ENCODE peak calls at places on chromosomes 6 and 20, in seven cellular contexts. Y, J, C, Z, G, P and V are unnamed samples.

GRCh38 chr6:108117427-108118358 is 43.2 kb upstream of the OSTM1 start:
- DNase-seq in Y (no peak), J (no peak), C (no peak), Z (peak; percentile 74), G (no peak), P (no peak), V (no peak)

GRCh38 chr6:125983246-125983945 is 2.9 kb upstream of the TRMT11 start:
- DNase-seq in Y (no peak), J (no peak), C (no peak), Z (no peak), G (no peak), P (no peak), V (no peak)

GRCh38 chr6:132898376-132898775 is 84.0 kb downstream of the RPS12 start:
- DNase-seq in Y (no peak), J (no peak), C (no peak), Z (no peak), G (no peak), P (no peak), V (no peak)

GRCh38 chr6:123575218-123575617 is 61.5 kb downstream of the TRDN start:
- DNase-seq in Y (no peak), J (no peak), C (no peak), Z (no peak), G (no peak), P (no peak), V (no peak)

GRCh38 chr20:32164984-32165735 is 42.4 kb downstream of the PLAGL2 start:
- DNase-seq in Y (no peak), J (no peak), C (no peak), Z (no peak), G (no peak), P (no peak), V (no peak)

GRCh38 chr6:138107752-138108592 is 753 bp upstream of the PERP start:
- DNase-seq in Y (peak; percentile 46), J (peak; percentile 57), C (peak; percentile 73), Z (peak; percentile 20), G (no peak), P (no peak), V (no peak)

GRCh38 chr20:43442310-43442880 is 15.3 kb upstream of the SRSF6 start:
- DNase-seq in Y (no peak), J (no peak), C (peak; percentile 42), Z (no peak), G (no peak), P (no peak), V (no peak)

GRCh38 chr20:23586735-23587525 is 18.6 kb upstream of the CST9L start:
- DNase-seq in Y (no peak), J (no peak), C (peak; percentile 76), Z (no peak), G (no peak), P (no peak), V (no peak)

GRCh38 chr20:51220293-51220706 is 197.4 kb upstream of the KCNG1 start:
- DNase-seq in Y (peak; percentile 72), J (no peak), C (peak; percentile 23), Z (peak; percentile 52), G (no peak), P (no peak), V (peak; percentile 23)

GRCh38 chr20:17678295-17678694 is 3.7 kb downstream of the RRBP1 start:
- DNase-seq in Y (peak; percentile 50), J (no peak), C (no peak), Z (no peak), G (no peak), P (no peak), V (no peak)
- H3K4me1 ChIP-seq in Y (peaks cover 14% of the 10 kb centered on the region), J (peaks cover 24% of the 10 kb centered on the region), C (peaks cover 79% of the 10 kb centered on the region), Z (peaks cover 14% of the 10 kb centered on the region), G (peaks cover 8% of the 10 kb centered on the region), P (peaks cover 9% of the 10 kb centered on the region), V (peaks cover 15% of the 10 kb centered on the region)

GRCh38 chr6:74879234-74879633 is 326.6 kb downstream of the COL12A1 start:
- DNase-seq in Y (no peak), J (no peak), C (no peak), Z (no peak), G (no peak), P (no peak), V (no peak)

GRCh38 chr6:74870403-74870802 is 335.4 kb downstream of the COL12A1 start:
- DNase-seq in Y (no peak), J (peak; percentile 7), C (peak; percentile 69), Z (no peak), G (no peak), P (no peak), V (no peak)

GRCh38 chr6:74872754-74873446 is 333.0 kb downstream of the COL12A1 start:
- DNase-seq in Y (no peak), J (no peak), C (no peak), Z (no peak), G (no peak), P (no peak), V (no peak)

GRCh38 chr6:74871757-74872156 is 334.1 kb downstream of the COL12A1 start:
- DNase-seq in Y (no peak), J (no peak), C (no peak), Z (no peak), G (no peak), P (no peak), V (no peak)

GRCh38 chr6:74873911-74874310 is 331.9 kb downstream of the COL12A1 start:
- DNase-seq in Y (no peak), J (no peak), C (no peak), Z (no peak), G (no peak), P (no peak), V (no peak)
- TF ChIP-seq YY1 in Y (no peak), J (no peak), C (no peak), Z (no peak), G (no peak), P (no peak), V (no peak)

DNA sequence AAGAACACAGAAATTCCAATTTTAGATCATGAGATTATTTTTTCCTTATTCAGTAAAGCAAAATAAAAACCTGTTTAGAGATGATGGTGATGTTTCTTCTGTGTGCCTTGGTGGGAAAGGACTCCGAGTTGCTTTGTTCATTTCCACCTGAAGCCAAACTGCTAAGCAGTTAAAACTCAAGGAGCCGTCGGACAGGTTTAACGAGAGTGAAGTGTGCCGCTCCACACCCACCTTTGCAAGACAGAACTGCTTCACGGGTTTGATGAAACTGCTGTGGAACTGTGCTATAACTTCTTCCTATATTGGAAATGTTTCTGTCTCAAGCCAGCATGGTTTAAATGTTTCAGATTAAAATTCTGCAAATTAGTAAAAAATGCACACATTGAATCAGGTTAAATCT is 9.2 kb upstream of the DSP start:
- DNase-seq in Y (no peak), J (no peak), C (no peak), Z (no peak), G (no peak), P (no peak), V (no peak)
- H3K4me3 ChIP-seq in Y (no peak overlapping the region), J (no peak overlapping the region), C (no peak overlapping the region), Z (no peak overlapping the region), G (no peak overlapping the region), P (no peak overlapping the region), V (no peak overlapping the region)

GRCh38 chr20:59159822-59160740 is 3.5 kb upstream of the ZNF831 start:
- DNase-seq in Y (no peak), J (no peak), C (no peak), Z (no peak), G (no peak), P (no peak), V (no peak)
- H3K4me1 ChIP-seq in Y (no peaks in the 10 kb centered on the region), J (no peaks in the 10 kb centered on the region), C (no peaks in the 10 kb centered on the region), Z (no peaks in the 10 kb centered on the region), G (peaks cover 3% of the 10 kb centered on the region), P (peaks cover 2% of the 10 kb centered on the region), V (peaks cover 4% of the 10 kb centered on the region)

GRCh38 chr20:46129955-46130481 is 11.9 kb downstream of the CD40 start:
- DNase-seq in Y (no peak), J (no peak), C (no peak), Z (no peak), G (peak; percentile 59), P (no peak), V (no peak)
- TF ChIP-seq YY1 in Y (no peak), J (no peak), C (no peak), Z (no peak), G (peak; percentile 7), P (no peak), V (no peak)

GRCh38 chr6:21597243-21597682 is 3.7 kb downstream of the SOX4 start:
- DNase-seq in Y (no peak), J (no peak), C (no peak), Z (no peak), G (no peak), P (no peak), V (no peak)
- H3K4me3 ChIP-seq in Y (no peak overlapping the region), J (no peak overlapping the region), C (peak overlapping the region; percentile 46), Z (peak overlapping the region; percentile 95), G (peak overlapping the region; percentile 88), P (peak overlapping the region; percentile 80), V (peak overlapping the region; percentile 95)

GRCh38 chr6:39823187-39823815 is 31.1 kb downstream of the DAAM2 start:
- DNase-seq in Y (no peak), J (no peak), C (no peak), Z (no peak), G (no peak), P (no peak), V (no peak)
- H3K4me1 ChIP-seq in Y (no peaks in the 10 kb centered on the region), J (no peaks in the 10 kb centered on the region), C (no peaks in the 10 kb centered on the region), Z (peaks cover 16% of the 10 kb centered on the region), G (no peaks in the 10 kb centered on the region), P (peaks cover 3% of the 10 kb centered on the region), V (peaks cover 21% of the 10 kb centered on the region)